ENCODE peak calls at places on chromosomes 2 and 18, in eight cellular contexts. X is HCT116; V is hepatocyte; M is neural progenitor cell; Y is CD8-positive, alpha-beta memory T cell; Z is tibial nerve; S is sigmoid colon; J is transverse colon. B is an unnamed sample.

GRCh38 chr2:29295843-29296242 is 180.6 kb downstream of the CLIP4 start:
- DNase-seq in Y (no peak), V (no peak), J (no peak), X (peak; percentile 18), Z (no peak), S (no peak), M (peak; percentile 52), B (peak; percentile 53)

GRCh38 chr2:20353597-20353996 is 3.0 kb upstream of the PUM2 start:
- DNase-seq in Z (no peak), Y (no peak), X (no peak), M (no peak), V (peak; percentile 18), S (no peak), J (no peak), B (no peak)

GRCh38 chr2:134104754-134105153 is 149.1 kb upstream of the MGAT5 start:
- DNase-seq in V (no peak), J (no peak), Y (no peak), S (no peak), Z (no peak), X (no peak), M (no peak), B (no peak)

GRCh38 chr2:204692790-204693189 is 147.5 kb downstream of the PARD3B start:
- DNase-seq in V (no peak), S (no peak), X (no peak), Y (no peak), Z (no peak), J (no peak), M (no peak), B (no peak)

GRCh38 chr2:58484201-58484600 is 243.1 kb upstream of the FANCL start:
- DNase-seq in Z (no peak), Y (no peak), J (no peak), X (no peak), S (no peak), M (no peak), V (no peak), B (no peak)

GRCh38 chr2:113861740-113862139 is 28.1 kb upstream of the ACTR3 start:
- DNase-seq in Z (no peak), J (no peak), Y (no peak), M (no peak), S (no peak), X (no peak), V (no peak), B (no peak)

GRCh38 chr2:26008851-26009566 is 24.9 kb upstream of the RAB10 start:
- DNase-seq in X (peak; percentile 43), M (no peak), Y (no peak), Z (no peak), V (peak; percentile 79), J (peak; percentile 72), S (peak; percentile 79), B (peak; percentile 92)

GRCh38 chr2:133952896-133953295 is 301.0 kb upstream of the MGAT5 start:
- DNase-seq in S (no peak), V (no peak), M (no peak), Z (no peak), J (no peak), X (no peak), Y (no peak), B (no peak)

GRCh38 chr2:181466661-181467576 is 9.7 kb downstream of the ITGA4 start:
- DNase-seq in M (peak; percentile 77), X (peak; percentile 57), V (peak; percentile 66), S (peak; percentile 68), Z (peak; percentile 49), Y (peak; percentile 64), J (peak; percentile 80), B (peak; percentile 65)

GRCh38 chr2:69225933-69226332 is 161.1 kb downstream of the GFPT1 start:
- DNase-seq in V (no peak), Y (no peak), J (no peak), M (no peak), X (no peak), S (no peak), Z (no peak), B (peak; percentile 35)

GRCh38 chr2:149033716-149034115 is 4.8 kb upstream of the LYPD6B start:
- DNase-seq in Y (no peak), S (no peak), M (peak; percentile 46), Z (no peak), V (peak; percentile 62), X (no peak), J (peak; percentile 21), B (no peak)

GRCh38 chr18:49734836-49735235 is 78.5 kb downstream of the ACAA2 start:
- DNase-seq in Y (no peak), V (no peak), J (no peak), M (no peak), X (no peak), Z (no peak), S (no peak), B (no peak)

GRCh38 chr2:43203373-43203772 is 23.0 kb downstream of the ZFP36L2 start:
- DNase-seq in Z (no peak), X (no peak), J (no peak), V (no peak), S (no peak), Y (no peak), M (no peak), B (no peak)

GRCh38 chr2:43210125-43210466 is 16.3 kb downstream of the ZFP36L2 start:
- DNase-seq in X (no peak), M (no peak), V (no peak), Y (no peak), S (no peak), Z (no peak), J (no peak), B (no peak)

GRCh38 chr2:43209204-43209717 is 17.1 kb downstream of the ZFP36L2 start:
- DNase-seq in X (no peak), S (no peak), V (no peak), Y (no peak), Z (no peak), M (no peak), J (no peak), B (no peak)

GRCh38 chr2:43207553-43208300 is 18.7 kb downstream of the ZFP36L2 start:
- DNase-seq in Y (no peak), V (no peak), S (no peak), X (no peak), J (peak; percentile 36), M (no peak), Z (no peak), B (no peak)

GRCh38 chr2:43206602-43207001 is 19.8 kb downstream of the ZFP36L2 start:
- DNase-seq in X (no peak), S (no peak), V (no peak), Z (no peak), Y (no peak), J (no peak), M (no peak), B (no peak)
- H3K9me3 ChIP-seq in X (no peaks in the 10 kb centered on the region), S (no peaks in the 10 kb centered on the region), V (no peaks in the 10 kb centered on the region), Z (no peaks in the 10 kb centered on the region), Y (no peaks in the 10 kb centered on the region), J (no peaks in the 10 kb centered on the region), M (no peaks in the 10 kb centered on the region), B (no peaks in the 10 kb centered on the region)

DNA sequence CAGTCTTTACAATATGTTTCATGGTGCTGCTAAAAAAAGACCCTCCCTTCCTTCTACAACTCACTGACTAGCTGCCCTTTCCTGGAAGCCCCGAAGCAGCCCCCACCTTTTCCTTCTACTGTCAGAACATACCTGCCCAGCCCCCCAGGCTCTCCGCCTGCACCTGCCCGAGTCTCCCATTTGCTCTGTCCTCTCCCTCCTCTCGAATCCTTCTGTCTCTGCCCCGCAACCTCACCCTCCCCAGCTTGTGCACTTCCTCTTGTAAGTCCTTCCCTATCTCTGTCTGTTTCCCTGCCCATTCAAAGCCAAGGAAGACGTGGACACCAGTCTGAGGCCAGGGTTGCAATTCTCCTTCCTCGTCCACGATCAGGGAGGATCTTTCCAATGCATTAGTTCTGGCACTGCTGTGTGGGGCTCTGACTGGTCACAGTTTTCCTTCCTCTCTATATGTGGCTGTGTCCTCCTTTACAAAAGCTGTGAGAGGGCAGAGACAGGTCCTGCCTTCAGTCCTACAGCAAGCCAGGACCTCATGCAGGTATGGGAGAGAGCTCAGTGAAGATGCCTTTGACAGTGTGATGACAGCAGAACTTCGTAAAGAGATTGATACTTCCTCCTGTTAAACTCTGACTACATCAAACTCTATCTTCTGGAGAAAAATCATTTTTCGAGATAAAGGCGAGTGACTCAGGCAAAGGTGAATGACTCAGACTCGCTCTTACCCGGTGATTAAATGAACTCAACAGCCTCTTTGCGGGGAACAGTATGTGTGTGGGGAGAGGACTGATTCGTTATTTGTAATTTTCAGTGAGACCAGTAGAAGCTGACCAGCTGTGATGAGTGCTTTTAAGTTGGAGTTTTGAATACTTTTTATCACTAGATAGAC is 14.2 kb downstream of the TNFRSF11A start:
- DNase-seq in S (no peak), X (peak; percentile 39), J (peak; percentile 31), V (peak; percentile 52), M (no peak), Y (no peak), Z (no peak), B (no peak)
- H3K27me3 ChIP-seq in S (no peaks in the 10 kb centered on the region), X (no peaks in the 10 kb centered on the region), J (no peaks in the 10 kb centered on the region), V (peaks cover 2% of the 10 kb centered on the region), M (no peaks in the 10 kb centered on the region), Y (no peaks in the 10 kb centered on the region), Z (peaks cover 5% of the 10 kb centered on the region), B (no peaks in the 10 kb centered on the region)

DNA sequence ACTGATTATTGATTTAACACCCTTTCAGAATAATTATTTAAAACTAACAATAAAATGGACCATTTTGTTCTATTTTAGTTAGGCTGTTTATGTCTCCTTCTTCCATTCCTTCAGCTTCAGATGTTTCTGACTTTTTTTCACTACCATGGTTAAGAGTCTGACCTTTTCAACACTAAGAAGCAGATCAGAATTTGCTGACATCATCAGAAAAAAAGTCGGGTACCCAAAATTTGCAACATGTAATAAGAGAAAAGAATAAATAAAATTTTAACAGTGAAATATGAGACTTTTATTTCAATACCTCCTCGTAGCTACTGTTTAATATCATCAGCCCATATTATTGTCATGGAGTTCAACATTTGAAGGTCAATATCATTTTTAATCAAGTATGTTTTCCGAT is 1158.3 kb downstream of the RPIA start:
- DNase-seq in S (no peak), Y (no peak), J (no peak), X (no peak), V (no peak), Z (no peak), M (no peak), B (no peak)
- H3K9me3 ChIP-seq in S (no peaks in the 10 kb centered on the region), Y (no peaks in the 10 kb centered on the region), J (no peaks in the 10 kb centered on the region), X (no peaks in the 10 kb centered on the region), V (peaks cover 9% of the 10 kb centered on the region), Z (no peaks in the 10 kb centered on the region), M (peaks cover 68% of the 10 kb centered on the region), B (peaks cover 18% of the 10 kb centered on the region)

GRCh38 chr18:8616026-8616401 is 6.8 kb downstream of the RAB12 start:
- DNase-seq in S (no peak), X (no peak), J (no peak), Z (no peak), M (no peak), V (no peak), Y (no peak), B (no peak)
- H3K27me3 ChIP-seq in S (no peaks in the 10 kb centered on the region), X (no peaks in the 10 kb centered on the region), J (no peaks in the 10 kb centered on the region), Z (no peaks in the 10 kb centered on the region), M (no peaks in the 10 kb centered on the region), V (no peaks in the 10 kb centered on the region), Y (no peaks in the 10 kb centered on the region), B (no peaks in the 10 kb centered on the region)